ENCODE peak calls at places on chromosomes 13 and 19, in four cellular contexts. One of them, this sample, is unnamed.

GRCh38 chr19:48806518-48806817 is 4.4 kb downstream of the BCAT2 start:
- DNase-seq in fibroblast of villous mesenchyme: no peak
- DNase-seq in GM12892: no peak
- DNase-seq in astrocyte of the hippocampus: peak
- DNase-seq in this sample: no peak

GRCh38 chr19:3175761-3176714 is 2.5 kb upstream of the S1PR4 start:
- DNase-seq in fibroblast of villous mesenchyme: peak
- DNase-seq in GM12892: no peak
- DNase-seq in astrocyte of the hippocampus: peak
- DNase-seq in this sample: no peak

GRCh38 chr13:41222259-41222852 is 28.0 kb upstream of the KBTBD7 start:
- DNase-seq in GM12892: peak
- DNase-seq in fibroblast of villous mesenchyme: peak
- DNase-seq in astrocyte of the hippocampus: peak
- DNase-seq in this sample: peak

GRCh38 chr13:95805921-95806320 is 129.0 kb downstream of the DNAJC3 start:
- DNase-seq in fibroblast of villous mesenchyme: no peak
- DNase-seq in GM12892: no peak
- DNase-seq in astrocyte of the hippocampus: no peak
- DNase-seq in this sample: no peak

GRCh38 chr19:17777840-17778620 is 16.9 kb upstream of the B3GNT3 start:
- DNase-seq in fibroblast of villous mesenchyme: peak
- DNase-seq in astrocyte of the hippocampus: no peak
- DNase-seq in GM12892: no peak
- DNase-seq in this sample: peak

GRCh38 chr19:34261335-34262109 is 7.2 kb downstream of the GARRE1 start:
- DNase-seq in GM12892: no peak
- DNase-seq in fibroblast of villous mesenchyme: no peak
- DNase-seq in astrocyte of the hippocampus: no peak
- DNase-seq in this sample: no peak

GRCh38 chr13:83167203-83167602 is 715.1 kb downstream of the SLITRK1 start:
- DNase-seq in astrocyte of the hippocampus: no peak
- DNase-seq in fibroblast of villous mesenchyme: no peak
- DNase-seq in GM12892: no peak
- DNase-seq in this sample: no peak

GRCh38 chr13:39565036-39565949 is 37.7 kb downstream of the LHFPL6 start:
- DNase-seq in astrocyte of the hippocampus: peak
- DNase-seq in fibroblast of villous mesenchyme: peak
- DNase-seq in GM12892: no peak
- DNase-seq in this sample: no peak

GRCh38 chr13:71522976-71523517 is 344.0 kb downstream of the DACH1 start:
- DNase-seq in astrocyte of the hippocampus: no peak
- DNase-seq in fibroblast of villous mesenchyme: no peak
- DNase-seq in GM12892: no peak
- DNase-seq in this sample: no peak

This sample was measured in CD4-positive, CD25-positive, alpha-beta regulatory T cell.